ENCODE peak calls at places on chromosomes 5 and 9, in seven cellular contexts. P is IMR-90, Z is neuronal stem cell, W is mesendoderm, I is H9, N is H1, R is mesenchymal stem cell. S is an unnamed sample.

GRCh38 chr5:140189977-140190867 is 15.2 kb downstream of the CYSTM1 start:
- DNase-seq in N (no peak), R (peak; percentile 88), P (peak; percentile 78), W (no peak), I (no peak), Z (no peak), S (no peak)

GRCh38 chr9:36396985-36397384 is 3.1 kb downstream of the RNF38 start:
- DNase-seq in W (no peak), N (no peak), P (no peak), I (no peak), R (peak; percentile 22), Z (no peak), S (peak; percentile 17)

GRCh38 chr5:2282034-2282690 is 399.4 kb upstream of the IRX4 start:
- DNase-seq in I (no peak), N (no peak), R (no peak), Z (no peak), P (no peak), W (no peak), S (no peak)

GRCh38 chr9:136722093-136722968 is 10.0 kb downstream of the DIPK1B start:
- DNase-seq in W (no peak), R (no peak), P (no peak), I (no peak), N (no peak), Z (no peak), S (no peak)

GRCh38 chr9:113373676-113374392 is 3.0 kb downstream of the HDHD3 start:
- DNase-seq in P (no peak), Z (no peak), I (no peak), W (no peak), N (no peak), R (no peak), S (no peak)

GRCh38 chr9:123339666-123340414 is 16.2 kb upstream of the CRB2 start:
- DNase-seq in N (no peak), Z (no peak), P (no peak), I (no peak), R (no peak), W (peak; percentile 54), S (peak; percentile 15)

GRCh38 chr5:147963948-147964693 is 57.8 kb upstream of the C5orf46 start:
- DNase-seq in R (peak; percentile 28), N (no peak), I (no peak), W (no peak), P (no peak), Z (no peak), S (no peak)

GRCh38 chr9:112059145-112059979 is 115.7 kb downstream of the SUSD1 start:
- DNase-seq in Z (no peak), P (peak; percentile 92), N (no peak), W (no peak), I (no peak), R (peak; percentile 94), S (peak; percentile 50)

DNA sequence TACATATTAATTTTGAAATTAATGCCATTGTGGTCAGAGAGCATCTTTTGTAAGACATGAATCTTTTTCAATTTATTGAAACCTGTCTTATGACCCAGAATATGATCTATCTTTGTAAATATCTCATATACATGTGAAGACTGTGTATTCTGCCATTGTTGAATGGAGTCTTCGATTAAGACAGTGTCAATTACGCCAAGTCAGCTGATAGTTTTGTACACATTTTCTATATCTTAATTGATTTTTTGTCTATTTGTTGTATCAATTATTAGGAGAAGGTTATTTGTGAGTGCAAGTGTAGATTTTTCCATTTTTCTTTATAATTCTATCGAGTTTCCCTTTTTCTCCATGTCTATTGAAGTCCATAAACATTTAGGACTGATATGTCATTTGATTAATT is 471.6 kb downstream of the MED10 start:
- DNase-seq in P (no peak), N (no peak), W (no peak), I (no peak), Z (no peak), R (no peak), S (no peak)
- H3K18ac ChIP-seq in P (no peak overlapping the region), N (no peak overlapping the region), W (no peak overlapping the region), I (no peak overlapping the region), Z (no peak overlapping the region), R (no peak overlapping the region), S (no peak overlapping the region)

GRCh38 chr5:144189800-144190429 is 19.2 kb downstream of the KCTD16 start:
- DNase-seq in Z (no peak), P (peak; percentile 93), I (no peak), R (peak; percentile 94), N (no peak), W (no peak), S (peak; percentile 38)
- H3K4me1 ChIP-seq in Z (no peaks in the 10 kb centered on the region), P (peaks cover 6% of the 10 kb centered on the region), I (no peaks in the 10 kb centered on the region), R (no peaks in the 10 kb centered on the region), N (peaks cover 2% of the 10 kb centered on the region), W (no peaks in the 10 kb centered on the region), S (no peaks in the 10 kb centered on the region)

DNA sequence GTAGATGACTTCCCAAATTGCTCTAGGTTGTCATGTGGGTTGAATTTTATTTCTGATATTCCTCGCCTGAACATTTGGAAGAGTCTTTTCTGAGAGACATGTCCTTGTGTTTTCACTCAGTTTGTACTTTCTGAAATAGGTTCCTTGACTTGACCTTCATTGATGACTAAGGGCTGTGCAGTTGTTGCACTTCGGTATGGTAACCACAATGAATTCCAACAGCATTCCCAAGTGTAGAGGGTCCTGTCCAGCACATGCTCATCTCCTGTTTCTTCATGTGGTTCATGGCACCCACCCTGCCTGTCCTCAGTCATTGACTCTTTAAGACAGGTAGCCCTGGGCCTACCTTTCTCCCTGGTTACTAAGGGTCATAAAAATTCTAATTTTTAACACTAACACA is 527.8 kb downstream of the MTRR start:
- DNase-seq in W (no peak), I (no peak), R (no peak), N (no peak), Z (no peak), P (peak; percentile 13), S (no peak)
- H3K18ac ChIP-seq in W (no peak overlapping the region), I (no peak overlapping the region), R (no peak overlapping the region), N (no peak overlapping the region), Z (no peak overlapping the region), P (no peak overlapping the region), S (no peak overlapping the region)

DNA sequence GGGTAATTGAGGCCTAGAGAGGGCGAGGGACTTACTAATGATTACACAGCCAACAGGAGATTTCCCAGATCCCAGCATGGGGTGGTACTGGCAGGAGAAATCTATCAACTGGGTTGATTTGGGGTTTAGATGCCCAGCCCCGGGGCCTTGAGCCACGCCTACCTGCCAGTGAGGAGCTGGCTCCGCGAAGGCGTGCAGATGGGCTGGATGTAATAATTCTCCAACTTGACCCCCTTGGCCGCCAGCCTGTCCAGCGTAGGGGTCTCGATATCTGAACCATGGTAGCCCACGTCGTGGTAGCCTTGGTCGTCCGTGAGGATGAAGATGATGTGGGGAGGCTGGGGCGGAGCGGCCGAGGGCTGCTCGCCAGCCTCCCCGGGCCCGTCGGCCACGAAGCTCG is 804 bp downstream of the ARSI start:
- DNase-seq in N (no peak), I (no peak), P (no peak), W (peak; percentile 44), R (no peak), Z (no peak), S (no peak)
- H3K4me1 ChIP-seq in N (peaks cover 10% of the 10 kb centered on the region), I (peaks cover 5% of the 10 kb centered on the region), P (peaks cover 45% of the 10 kb centered on the region), W (peaks cover 17% of the 10 kb centered on the region), R (peaks cover 31% of the 10 kb centered on the region), Z (peaks cover 21% of the 10 kb centered on the region), S (peaks cover 22% of the 10 kb centered on the region)

GRCh38 chr9:134568116-134568515 is 73.5 kb upstream of the COL5A1 start:
- DNase-seq in Z (no peak), I (no peak), W (no peak), N (peak; percentile 29), P (no peak), R (no peak), S (no peak)

GRCh38 chr9:134566196-134566822 is 75.3 kb upstream of the COL5A1 start:
- DNase-seq in R (no peak), Z (no peak), I (no peak), P (no peak), W (no peak), N (peak; percentile 26), S (no peak)

GRCh38 chr9:134565316-134565915 is 76.2 kb upstream of the COL5A1 start:
- DNase-seq in N (peak; percentile 4), I (no peak), Z (no peak), W (no peak), R (no peak), P (no peak), S (no peak)

GRCh38 chr9:134568756-134569155 is 72.8 kb upstream of the COL5A1 start:
- DNase-seq in W (no peak), I (no peak), N (no peak), P (peak; percentile 80), Z (no peak), R (peak; percentile 43), S (no peak)

GRCh38 chr9:134566936-134567335 is 74.7 kb upstream of the COL5A1 start:
- DNase-seq in I (no peak), Z (no peak), R (no peak), P (no peak), N (peak; percentile 32), W (no peak), S (no peak)
- H3K18ac ChIP-seq in I (no peak overlapping the region), Z (no peak overlapping the region), R (no peak overlapping the region), P (no peak overlapping the region), N (no peak overlapping the region), W (no peak overlapping the region), S (no peak overlapping the region)

GRCh38 chr9:105401651-105402050 is 46.2 kb upstream of the FSD1L start:
- DNase-seq in I (no peak), W (peak; percentile 69), P (peak; percentile 61), Z (no peak), N (no peak), R (peak; percentile 54), S (no peak)

GRCh38 chr9:105403552-105404246 is 44.1 kb upstream of the FSD1L start:
- DNase-seq in P (no peak), N (no peak), Z (no peak), R (no peak), W (no peak), I (peak; percentile 46), S (no peak)

GRCh38 chr9:105405514-105406131 is 42.2 kb upstream of the FSD1L start:
- DNase-seq in Z (no peak), P (peak; percentile 21), W (no peak), N (no peak), I (no peak), R (peak; percentile 46), S (no peak)

DNA sequence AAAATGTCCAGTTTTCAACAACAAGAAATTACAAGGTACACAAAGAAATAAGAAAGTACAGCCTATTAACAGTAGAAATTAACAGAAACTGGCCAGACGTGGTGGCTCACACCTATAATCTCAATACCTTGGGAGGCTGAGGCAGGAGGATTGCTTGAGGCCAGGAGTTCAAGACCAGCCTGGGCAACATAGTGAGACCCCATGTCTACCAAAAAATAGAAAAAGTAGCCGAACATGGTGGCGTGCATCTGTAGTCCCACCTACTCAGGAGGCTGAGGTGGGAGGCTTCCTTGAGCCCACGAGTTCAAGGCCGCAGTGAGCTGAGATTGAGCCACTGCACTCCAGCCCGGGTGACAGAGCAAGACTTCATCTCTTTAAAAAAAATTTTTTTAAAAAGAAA is 41.5 kb upstream of the FSD1L start:
- DNase-seq in R (no peak), W (no peak), I (no peak), N (no peak), P (no peak), Z (no peak), S (no peak)
- H3K4me1 ChIP-seq in R (no peaks in the 10 kb centered on the region), W (peaks cover 3% of the 10 kb centered on the region), I (peaks cover 14% of the 10 kb centered on the region), N (peaks cover 26% of the 10 kb centered on the region), P (peaks cover 2% of the 10 kb centered on the region), Z (peaks cover 4% of the 10 kb centered on the region), S (no peaks in the 10 kb centered on the region)